ENCODE peak calls at places on chromosome X, in nine cellular contexts. X, Z, R, T, H, L, I, M and E are unnamed samples.
A peak's percentile ranks its signal among the peaks of the same experiment; 100 is the strongest.

GRCh38 chrX:47623540-47624027 is 3.9 kb upstream of the SYN1 start:
- DNase-seq in X (no peak), Z (no peak), R (peak; percentile 95), T (peak; percentile 56), H (peak; percentile 34), L (peak; percentile 84), I (peak; percentile 80), M (peak; percentile 69), E (peak; percentile 58)

GRCh38 chrX:16920116-16920515 is 26.3 kb upstream of the REPS2 start:
- DNase-seq in X (no peak), Z (no peak), R (no peak), T (no peak), H (no peak), L (peak; percentile 68), I (no peak), M (no peak), E (no peak)

GRCh38 chrX:109886122-109886761 is 116.7 kb upstream of the TMEM164 start:
- DNase-seq in X (peak; percentile 52), Z (no peak), R (peak; percentile 46), T (peak; percentile 9), H (peak; percentile 26), L (peak; percentile 69), I (peak; percentile 38), M (no peak), E (peak; percentile 52)

GRCh38 chrX:33183366-33183765 is 28.0 kb downstream of the DMD start:
- DNase-seq in X (peak; percentile 33), Z (peak; percentile 69), R (peak; percentile 10), T (peak; percentile 57), H (no peak), L (peak; percentile 50), I (peak; percentile 77), M (no peak), E (no peak)

GRCh38 chrX:122517781-122518180 is 666.3 kb upstream of the GRIA3 start:
- DNase-seq in X (no peak), Z (no peak), R (no peak), T (no peak), H (no peak), L (no peak), I (no peak), M (no peak), E (no peak)

GRCh38 chrX:6500717-6501116 is 34.2 kb downstream of the VCX3A start:
- DNase-seq in X (no peak), Z (no peak), R (no peak), T (no peak), H (no peak), L (no peak), I (no peak), M (no peak), E (no peak)

GRCh38 chrX:85851418-85851817 is 195.9 kb downstream of the CHM start:
- DNase-seq in X (peak; percentile 28), Z (no peak), R (peak; percentile 2), T (no peak), H (peak; percentile 26), L (peak; percentile 11), I (no peak), M (no peak), E (no peak)

GRCh38 chrX:139544591-139544990 is 14.1 kb downstream of the F9 start:
- DNase-seq in X (no peak), Z (no peak), R (no peak), T (no peak), H (no peak), L (no peak), I (no peak), M (no peak), E (no peak)

GRCh38 chrX:143853488-143853887 is 30.4 kb upstream of the UBE2NL start:
- DNase-seq in X (no peak), Z (no peak), R (no peak), T (no peak), H (no peak), L (peak; percentile 42), I (no peak), M (no peak), E (no peak)

GRCh38 chrX:1601051-1601767 is 9.8 kb downstream of the AKAP17A start:
- DNase-seq in X (no peak), Z (peak; percentile 64), R (peak; percentile 47), T (no peak), H (no peak), L (no peak), I (no peak), M (no peak), E (no peak)

GRCh38 chrX:135000516-135000915 is 9.7 kb downstream of the SMIM10 start:
- DNase-seq in X (no peak), Z (no peak), R (no peak), T (no peak), H (no peak), L (no peak), I (no peak), M (no peak), E (no peak)

GRCh38 chrX:37926700-37927099 is 79.3 kb upstream of the DYNLT3 start:
- DNase-seq in X (no peak), Z (no peak), R (peak; percentile 3), T (no peak), H (no peak), L (peak; percentile 59), I (no peak), M (no peak), E (no peak)

GRCh38 chrX:120015145-120016067 is 62.1 kb downstream of the RHOXF2B start:
- DNase-seq in X (no peak), Z (no peak), R (peak; percentile 68), T (no peak), H (no peak), L (peak; percentile 18), I (no peak), M (no peak), E (peak; percentile 55)
- H3K4me3 ChIP-seq in X (peak overlapping the region; percentile 43), Z (peak overlapping the region; percentile 28), R (peak overlapping the region; percentile 39), T (peak overlapping the region; percentile 35), H (peak overlapping the region; percentile 3), L (peak overlapping the region; percentile 20), I (no peak overlapping the region), M (peak overlapping the region; percentile 39), E (peak overlapping the region; percentile 52)

GRCh38 chrX:19576742-19577141 is 61.4 kb upstream of the MAP3K15 start:
- DNase-seq in X (no peak), Z (no peak), R (no peak), T (no peak), H (no peak), L (no peak), I (no peak), M (no peak), E (no peak)

GRCh38 chrX:19581786-19582185 is 66.5 kb upstream of the MAP3K15 start:
- DNase-seq in X (no peak), Z (no peak), R (no peak), T (no peak), H (no peak), L (no peak), I (no peak), M (no peak), E (no peak)

GRCh38 chrX:19578956-19579355 is 63.6 kb upstream of the MAP3K15 start:
- DNase-seq in X (no peak), Z (no peak), R (no peak), T (peak; percentile 41), H (no peak), L (peak; percentile 26), I (no peak), M (no peak), E (peak; percentile 50)

GRCh38 chrX:19577181-19577810 is 62.0 kb upstream of the MAP3K15 start:
- DNase-seq in X (no peak), Z (no peak), R (no peak), T (no peak), H (no peak), L (no peak), I (no peak), M (no peak), E (no peak)

GRCh38 chrX:19579485-19579884 is 64.2 kb upstream of the MAP3K15 start:
- DNase-seq in X (no peak), Z (no peak), R (no peak), T (no peak), H (no peak), L (peak; percentile 65), I (peak; percentile 31), M (no peak), E (no peak)
- H3K4me3 ChIP-seq in X (no peak overlapping the region), Z (no peak overlapping the region), R (no peak overlapping the region), T (no peak overlapping the region), H (no peak overlapping the region), L (no peak overlapping the region), I (no peak overlapping the region), M (no peak overlapping the region), E (no peak overlapping the region)

GRCh38 chrX:124215786-124216185 is 116.7 kb upstream of the TEX13D start:
- DNase-seq in X (no peak), Z (no peak), R (no peak), T (no peak), H (no peak), L (no peak), I (no peak), M (no peak), E (no peak)

GRCh38 chrX:124223524-124223923 is 108.9 kb upstream of the TEX13D start:
- DNase-seq in X (no peak), Z (no peak), R (peak; percentile 23), T (no peak), H (no peak), L (no peak), I (no peak), M (no peak), E (no peak)

GRCh38 chrX:124216396-124217124 is 115.9 kb upstream of the TEX13D start:
- DNase-seq in X (no peak), Z (no peak), R (peak; percentile 31), T (no peak), H (no peak), L (no peak), I (no peak), M (no peak), E (no peak)

GRCh38 chrX:124212622-124213021 is 119.8 kb upstream of the TEX13D start:
- DNase-seq in X (no peak), Z (no peak), R (no peak), T (no peak), H (no peak), L (no peak), I (no peak), M (no peak), E (no peak)

GRCh38 chrX:124217289-124218251 is 114.9 kb upstream of the TEX13D start:
- DNase-seq in X (no peak), Z (no peak), R (no peak), T (no peak), H (peak; percentile 37), L (peak; percentile 2), I (peak; percentile 53), M (no peak), E (no peak)
- H3K4me3 ChIP-seq in X (no peak overlapping the region), Z (no peak overlapping the region), R (no peak overlapping the region), T (no peak overlapping the region), H (no peak overlapping the region), L (no peak overlapping the region), I (no peak overlapping the region), M (no peak overlapping the region), E (no peak overlapping the region)

DNA sequence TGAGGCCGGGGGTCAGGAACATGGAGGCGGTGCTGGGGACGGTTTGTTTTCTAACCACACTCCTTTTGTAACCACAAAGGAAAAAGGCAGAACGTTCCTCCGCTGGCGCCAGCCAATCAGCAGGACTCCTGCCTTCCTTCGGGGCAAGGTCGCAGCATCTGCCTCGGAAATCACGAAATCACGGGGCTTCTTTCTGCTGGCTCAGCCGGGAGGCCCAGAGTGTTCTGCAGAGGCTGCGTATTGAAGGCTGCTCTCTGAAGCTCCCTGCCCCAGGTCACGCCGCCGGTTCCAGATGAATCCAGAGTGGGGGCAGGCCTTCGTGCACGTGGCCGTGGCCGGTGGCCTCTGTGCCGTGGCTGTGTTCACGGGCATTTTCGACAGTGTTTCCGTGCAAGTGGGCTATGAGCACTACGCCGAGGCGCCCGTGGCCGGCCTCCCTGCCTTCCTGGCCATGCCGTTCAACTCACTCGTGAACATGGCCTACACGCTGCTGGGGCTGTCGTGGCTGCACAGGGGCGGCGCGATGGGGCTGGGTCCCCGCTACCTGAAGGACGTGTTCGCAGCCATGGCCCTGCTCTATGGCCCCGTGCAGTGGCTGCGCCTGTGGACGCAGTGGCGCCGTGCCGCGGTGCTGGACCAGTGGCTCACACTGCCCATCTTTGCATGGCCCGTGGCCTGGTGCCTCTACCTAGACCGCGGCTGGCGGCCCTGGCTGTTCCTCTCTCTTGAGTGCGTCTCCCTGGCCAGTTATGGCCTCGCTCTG is 9.4 kb downstream of the TMEM187 start:
- DNase-seq in X (no peak), Z (no peak), R (peak; percentile 47), T (no peak), H (peak; percentile 62), L (no peak), I (no peak), M (peak; percentile 75), E (peak; percentile 76)
- H3K4me3 ChIP-seq in X (no peak overlapping the region), Z (no peak overlapping the region), R (no peak overlapping the region), T (no peak overlapping the region), H (no peak overlapping the region), L (no peak overlapping the region), I (no peak overlapping the region), M (no peak overlapping the region), E (no peak overlapping the region)